ENCODE peak calls at places on chromosomes 12 and 14, in seven cellular contexts. U is GM06990, L is suprapubic skin, W is IMR-90, H is uterus, J is GM12865, F is esophagus muscularis mucosa. T is an unnamed sample.
A peak's percentile ranks its signal among the peaks of the same experiment; 100 is the strongest.

GRCh38 chr12:110718222-110718908 is 24.3 kb downstream of the PPP1CC start:
- DNase-seq in J (no peak), F (no peak), L (no peak), H (no peak), U (no peak), W (no peak), T (no peak)

GRCh38 chr14:39423793-39424192 is 8.4 kb downstream of the FBXO33 start:
- DNase-seq in W (no peak), U (no peak), L (no peak), F (no peak), H (no peak), J (no peak), T (no peak)

GRCh38 chr14:20818861-20819260 is 16.2 kb upstream of the RNASE1 start:
- DNase-seq in H (no peak), F (no peak), W (no peak), U (no peak), L (no peak), J (no peak), T (no peak)

GRCh38 chr14:76007852-76008251 is 22.3 kb downstream of the IFT43 start:
- DNase-seq in U (no peak), W (peak; percentile 18), L (no peak), J (no peak), F (no peak), H (no peak), T (no peak)

GRCh38 chr12:79895041-79895440 is 39.9 kb downstream of the PPP1R12A start:
- DNase-seq in U (no peak), J (no peak), H (no peak), F (no peak), W (no peak), L (no peak), T (no peak)

GRCh38 chr14:56127156-56127555 is 8.9 kb downstream of the PELI2 start:
- DNase-seq in H (no peak), F (no peak), J (no peak), W (no peak), L (no peak), U (no peak), T (no peak)

GRCh38 chr12:132888852-132889251 is 1.4 kb upstream of the CHFR start:
- DNase-seq in H (no peak), F (no peak), U (no peak), J (no peak), W (no peak), L (no peak), T (no peak)

GRCh38 chr14:73785834-73786631 is 65.6 kb upstream of the PTGR2 start:
- DNase-seq in J (peak; percentile 85), L (peak; percentile 92), W (peak; percentile 96), H (peak; percentile 89), U (peak; percentile 64), F (peak; percentile 96), T (peak; percentile 56)

GRCh38 chr14:104264495-104265265 is 126.3 kb downstream of the KIF26A start:
- DNase-seq in J (no peak), L (no peak), W (no peak), U (no peak), F (no peak), H (no peak), T (no peak)

GRCh38 chr14:70361893-70362292 is 2.4 kb upstream of the COX16 start:
- DNase-seq in L (no peak), F (no peak), H (no peak), U (no peak), J (no peak), W (no peak), T (no peak)

GRCh38 chr12:27537855-27538675 is 14.1 kb downstream of the PPFIBP1 start:
- DNase-seq in F (no peak), W (no peak), H (no peak), J (peak; percentile 21), U (no peak), L (no peak), T (no peak)

GRCh38 chr12:27545666-27546065 is 21.7 kb downstream of the PPFIBP1 start:
- DNase-seq in F (no peak), J (no peak), L (no peak), W (no peak), U (no peak), H (no peak), T (no peak)

GRCh38 chr12:27541031-27541719 is 17.2 kb downstream of the PPFIBP1 start:
- DNase-seq in U (no peak), L (no peak), H (no peak), J (no peak), W (no peak), F (no peak), T (no peak)

GRCh38 chr12:27539191-27539631 is 15.2 kb downstream of the PPFIBP1 start:
- DNase-seq in F (no peak), W (peak; percentile 71), U (no peak), J (no peak), L (no peak), H (no peak), T (no peak)

DNA sequence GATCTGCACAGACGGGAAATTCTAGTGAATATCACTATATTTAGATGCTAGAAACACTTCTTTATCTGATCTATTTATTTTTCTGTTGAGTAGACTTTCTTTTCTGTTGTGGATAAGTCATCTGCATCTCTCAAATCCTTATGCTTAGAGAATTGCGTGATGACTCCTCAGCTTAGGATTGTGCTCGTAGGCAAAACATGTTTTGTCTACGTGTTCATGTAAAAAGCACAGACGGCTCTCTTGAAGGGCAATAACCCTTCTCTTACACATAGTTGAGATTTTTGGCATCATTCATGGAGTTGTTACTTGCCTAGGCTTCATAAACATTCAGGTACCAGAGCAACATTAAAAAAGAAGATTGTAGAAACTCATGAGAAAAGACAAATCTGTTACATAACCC is 18.6 kb downstream of the PPFIBP1 start:
- DNase-seq in H (no peak), J (no peak), L (no peak), W (peak; percentile 97), F (no peak), U (no peak), T (peak; percentile 91)
- H3K4me3 ChIP-seq in H (no peak overlapping the region), J (no peak overlapping the region), L (no peak overlapping the region), W (no peak overlapping the region), F (no peak overlapping the region), U (no peak overlapping the region), T (no peak overlapping the region)

GRCh38 chr12:56333679-56334489 is at the start of gene PAN2:
- DNase-seq in J (peak; percentile 99), L (peak; percentile 98), U (peak; percentile 93), F (peak; percentile 99), W (peak; percentile 97), H (peak; percentile 96), T (peak; percentile 84)
- TF ChIP-seq CTCF in J (peak; percentile 52), L (peak; percentile 44), U (peak; percentile 40), F (peak; percentile 64), W (peak; percentile 68), H (peak; percentile 42), T (peak; percentile 78)

DNA sequence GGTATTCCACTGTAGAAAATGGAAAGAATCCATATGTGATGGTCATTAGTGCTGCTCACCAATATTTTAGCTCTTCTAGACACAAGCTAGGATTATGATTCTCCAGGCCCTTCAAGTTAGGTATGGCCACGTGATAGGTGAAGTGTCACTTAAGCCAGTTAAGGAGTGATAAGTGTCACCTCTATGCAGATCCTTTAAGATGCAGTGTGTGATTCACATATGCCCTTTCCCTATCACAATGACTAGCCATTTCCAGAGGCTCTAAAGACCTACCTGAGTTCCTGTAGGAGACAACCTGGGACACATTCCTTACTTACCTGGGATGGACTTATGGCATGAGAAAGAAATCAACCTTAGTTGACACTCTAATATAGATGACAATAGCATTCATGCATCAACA is 343.2 kb downstream of the NELL2 start:
- DNase-seq in W (no peak), J (no peak), H (no peak), U (no peak), F (no peak), L (no peak), T (no peak)
- H3K4me3 ChIP-seq in W (no peak overlapping the region), J (no peak overlapping the region), H (no peak overlapping the region), U (no peak overlapping the region), F (no peak overlapping the region), L (no peak overlapping the region), T (no peak overlapping the region)

DNA sequence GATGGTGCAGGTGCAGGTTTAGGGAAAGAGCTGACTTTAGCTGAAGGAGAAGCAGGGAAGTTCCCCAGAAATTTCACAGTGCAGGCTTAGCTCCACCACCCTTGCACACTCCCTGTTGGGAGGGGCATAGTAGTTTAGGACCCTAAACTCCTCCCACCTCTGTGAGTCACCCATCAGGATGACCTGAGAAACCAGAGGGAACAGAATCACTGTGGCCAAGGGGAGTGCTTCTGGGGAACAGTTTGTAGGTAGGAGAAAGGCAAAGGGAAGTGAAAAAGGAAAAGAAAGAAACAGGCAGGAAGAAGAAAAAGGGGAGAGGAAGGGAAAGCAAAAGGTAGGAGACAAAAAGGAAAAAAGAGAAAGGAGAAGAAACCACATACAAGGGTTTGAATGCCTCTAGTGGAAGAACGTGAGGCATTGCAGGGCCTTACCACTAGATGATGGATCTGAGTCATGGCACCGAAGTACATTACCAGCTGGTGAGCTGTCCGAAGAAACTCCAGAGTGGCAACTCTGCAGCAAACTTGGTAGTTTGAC is 404.2 kb downstream of the SLC6A15 start:
- DNase-seq in J (peak; percentile 12), L (no peak), U (no peak), W (peak; percentile 75), F (no peak), H (peak; percentile 29), T (peak; percentile 46)
- TF ChIP-seq CTCF in J (peak; percentile 16), L (no peak), U (peak; percentile 32), W (peak; percentile 45), F (peak; percentile 24), H (no peak), T (peak; percentile 76)

GRCh38 chr14:99259327-99259726 is 12.7 kb downstream of the BCL11B start:
- DNase-seq in J (no peak), F (no peak), W (no peak), H (no peak), L (no peak), U (no peak), T (no peak)
- H3K4me3 ChIP-seq in J (no peak overlapping the region), F (no peak overlapping the region), W (no peak overlapping the region), H (no peak overlapping the region), L (peak overlapping the region; percentile 33), U (no peak overlapping the region), T (no peak overlapping the region)

GRCh38 chr12:57491393-57492280 is 3.8 kb downstream of the MARS1 start:
- DNase-seq in L (no peak), U (no peak), H (no peak), J (peak; percentile 31), W (no peak), F (no peak), T (no peak)
- TF ChIP-seq CTCF in L (no peak), U (no peak), H (no peak), J (peak; percentile 13), W (peak; percentile 14), F (no peak), T (no peak)

GRCh38 chr12:92136883-92137582 is 8.6 kb downstream of the BTG1 start:
- DNase-seq in J (peak; percentile 51), U (no peak), L (no peak), H (no peak), W (peak; percentile 97), F (no peak), T (peak; percentile 70)

GRCh38 chr12:92136021-92136735 is 9.5 kb downstream of the BTG1 start:
- DNase-seq in H (no peak), W (no peak), F (no peak), J (no peak), U (no peak), L (no peak), T (no peak)

GRCh38 chr12:92133795-92134637 is 11.6 kb downstream of the BTG1 start:
- DNase-seq in W (no peak), H (no peak), L (no peak), J (no peak), U (no peak), F (no peak), T (no peak)

GRCh38 chr12:92133166-92133565 is 12.5 kb downstream of the BTG1 start:
- DNase-seq in F (no peak), U (no peak), L (no peak), J (no peak), H (no peak), W (no peak), T (no peak)

GRCh38 chr12:92134638-92135274 is 10.9 kb downstream of the BTG1 start:
- DNase-seq in W (peak; percentile 84), L (no peak), F (no peak), U (no peak), H (no peak), J (peak; percentile 58), T (no peak)
- H3K4me3 ChIP-seq in W (no peak overlapping the region), L (peak overlapping the region; percentile 83), F (peak overlapping the region; percentile 9), U (peak overlapping the region; percentile 30), H (no peak overlapping the region), J (peak overlapping the region; percentile 30), T (no peak overlapping the region)

T was measured in BJ.